ENCODE peak calls at places on chromosomes 3 and 15, in seven cellular contexts. G is astrocyte of the spinal cord; H is WERI-Rb-1; J is cardiac muscle cell; S is psoas muscle; T is AG09309; Y is CD4-positive, alpha-beta T cell. R is an unnamed sample.

GRCh38 chr3:118000219-118000618 is 1034.4 kb downstream of the IGSF11 start:
- DNase-seq in Y (no peak), T (no peak), G (no peak), H (no peak), J (no peak), S (no peak), R (no peak)

GRCh38 chr15:48802867-48803266 is 8.0 kb downstream of the CEP152 start:
- DNase-seq in S (no peak), Y (no peak), G (peak), T (peak), J (peak), H (peak), R (no peak)

GRCh38 chr3:120526011-120526870 is 69.9 kb upstream of the NDUFB4 start:
- DNase-seq in Y (no peak), S (no peak), H (no peak), J (no peak), G (no peak), T (no peak), R (no peak)

GRCh38 chr3:127177226-127177625 is 15.7 kb upstream of the PRR23E start:
- DNase-seq in T (no peak), S (no peak), G (no peak), H (peak), J (peak), Y (no peak), R (no peak)

GRCh38 chr15:70289191-70289955 is 191.7 kb upstream of the TLE3 start:
- DNase-seq in S (no peak), J (peak), T (no peak), Y (no peak), H (no peak), G (no peak), R (no peak)

GRCh38 chr3:55090310-55090709 is 162.5 kb upstream of the LRTM1 start:
- DNase-seq in G (no peak), J (no peak), H (no peak), S (no peak), T (no peak), Y (no peak), R (no peak)

GRCh38 chr3:11390411-11391171 is 118.4 kb downstream of the ATG7 start:
- DNase-seq in G (peak), S (no peak), T (no peak), J (peak), Y (no peak), H (no peak), R (no peak)

GRCh38 chr3:129796146-129796545 is 97.4 kb downstream of the TMCC1 start:
- DNase-seq in J (no peak), Y (no peak), H (no peak), S (no peak), G (no peak), T (no peak), R (no peak)

GRCh38 chr15:90836296-90836871 is 32.0 kb upstream of the FURIN start:
- DNase-seq in Y (no peak), T (peak), J (peak), G (peak), H (no peak), S (no peak), R (no peak)

GRCh38 chr15:25790003-25790660 is 73.0 kb downstream of the ATP10A start:
- DNase-seq in G (peak), H (no peak), J (peak), S (no peak), T (peak), Y (no peak), R (no peak)

GRCh38 chr3:44584646-44585501 is at the start of gene ZNF660:
- DNase-seq in H (peak), G (peak), T (peak), Y (no peak), S (peak), J (peak), R (peak)

GRCh38 chr15:63283126-63283525 is 5.7 kb downstream of the APH1B start:
- DNase-seq in H (no peak), S (peak), Y (no peak), J (no peak), G (no peak), T (no peak), R (no peak)

GRCh38 chr3:42535981-42536784 is 33.7 kb downstream of the VIPR1 start:
- DNase-seq in T (no peak), Y (peak), H (peak), S (no peak), G (no peak), J (peak), R (peak)

GRCh38 chr3:139320551-139321309 is 23.1 kb upstream of the MRPS22 start:
- DNase-seq in Y (no peak), H (no peak), T (no peak), G (no peak), S (no peak), J (no peak), R (no peak)

GRCh38 chr3:17745301-17745700 is 2.9 kb upstream of the TBC1D5 start:
- DNase-seq in J (no peak), Y (no peak), S (no peak), T (no peak), G (no peak), H (no peak), R (no peak)

GRCh38 chr3:31053299-31053698 is 158.8 kb upstream of the GADL1 start:
- DNase-seq in G (no peak), S (no peak), T (no peak), H (no peak), J (no peak), Y (no peak), R (no peak)

GRCh38 chr3:9396301-9396631 is 1.1 kb upstream of the SETD5 start:
- DNase-seq in H (peak), G (peak), S (no peak), T (peak), Y (peak), J (no peak), R (peak)

GRCh38 chr3:43905157-43905556 is 214.4 kb downstream of the ABHD5 start:
- DNase-seq in G (no peak), T (no peak), Y (no peak), S (no peak), J (peak), H (no peak), R (no peak)

GRCh38 chr15:82530006-82530405 is 10.3 kb downstream of the RPS17 start:
- DNase-seq in G (no peak), H (no peak), T (no peak), Y (no peak), S (no peak), J (no peak), R (no peak)

GRCh38 chr3:134377896-134378295 is 3.6 kb upstream of the AMOTL2 start:
- DNase-seq in T (no peak), G (no peak), Y (no peak), H (no peak), S (no peak), J (no peak), R (no peak)

GRCh38 chr3:133895208-133896001 is at the start of gene RAB6B:
- DNase-seq in G (peak), J (peak), T (no peak), H (peak), S (no peak), Y (no peak), R (peak)

GRCh38 chr3:180223268-180223667 is 186.5 kb upstream of the PEX5L start:
- DNase-seq in Y (no peak), G (no peak), H (no peak), S (no peak), T (no peak), J (no peak), R (no peak)

GRCh38 chr15:68498076-68498475 is 66.1 kb upstream of the ITGA11 start:
- DNase-seq in S (no peak), Y (no peak), T (no peak), G (no peak), J (no peak), H (no peak), R (no peak)

GRCh38 chr3:13282986-13283876 is 136.9 kb downstream of the NUP210 start:
- DNase-seq in T (no peak), S (peak), H (peak), Y (no peak), G (no peak), J (no peak), R (peak)

GRCh38 chr15:71186971-71187960 is 72.0 kb downstream of the THSD4 start:
- DNase-seq in H (no peak), Y (no peak), J (no peak), S (no peak), T (no peak), G (no peak), R (no peak)

GRCh38 chr3:46102059-46102779 is 74.9 kb upstream of the XCR1 start:
- DNase-seq in Y (no peak), S (no peak), T (no peak), H (no peak), G (no peak), J (no peak), R (no peak)

GRCh38 chr3:99505200-99505599 is 133.2 kb upstream of the COL8A1 start:
- DNase-seq in H (no peak), S (no peak), T (no peak), Y (no peak), J (no peak), G (no peak), R (no peak)

GRCh38 chr15:70253461-70254156 is 155.9 kb upstream of the TLE3 start:
- DNase-seq in S (peak), J (no peak), G (no peak), Y (no peak), H (no peak), T (no peak), R (no peak)

GRCh38 chr3:34859741-34860140 is 779.6 kb upstream of the ARPP21 start:
- DNase-seq in T (no peak), Y (no peak), S (no peak), G (peak), H (no peak), J (peak), R (no peak)

GRCh38 chr3:64238971-64239667 is 13.9 kb upstream of the PRICKLE2 start:
- DNase-seq in H (peak), S (peak), T (peak), G (peak), J (peak), Y (no peak), R (peak)

GRCh38 chr3:192916455-192917257 is 1.0 kb downstream of the MB21D2 start:
- DNase-seq in S (peak), H (peak), G (peak), J (peak), Y (no peak), T (no peak), R (peak)
- TF ChIP-seq CTCF in S (peak), H (no peak), G (no peak), J (no peak), Y (no peak), T (peak), R (no peak)

GRCh38 chr3:4978259-4978965 is 825 bp upstream of the BHLHE40 start:
- DNase-seq in H (peak), S (peak), Y (peak), T (peak), J (peak), G (peak), R (peak)

GRCh38 chr3:4978966-4979400 is 254 bp upstream of the BHLHE40 start:
- DNase-seq in T (peak), H (peak), S (peak), Y (peak), G (peak), J (peak), R (peak)

GRCh38 chr3:4977889-4978258 is 1.4 kb upstream of the BHLHE40 start:
- DNase-seq in T (no peak), J (no peak), Y (no peak), H (no peak), G (no peak), S (no peak), R (no peak)

GRCh38 chr3:4976109-4976508 is 3.1 kb upstream of the BHLHE40 start:
- DNase-seq in H (peak), T (no peak), G (peak), Y (no peak), S (peak), J (peak), R (peak)

GRCh38 chr3:4977001-4977888 is 2.0 kb upstream of the BHLHE40 start:
- DNase-seq in G (peak), J (peak), Y (peak), T (no peak), S (peak), H (peak), R (no peak)
- TF ChIP-seq CTCF in G (peak), J (peak), Y (no peak), T (peak), S (no peak), H (no peak), R (no peak)

DNA sequence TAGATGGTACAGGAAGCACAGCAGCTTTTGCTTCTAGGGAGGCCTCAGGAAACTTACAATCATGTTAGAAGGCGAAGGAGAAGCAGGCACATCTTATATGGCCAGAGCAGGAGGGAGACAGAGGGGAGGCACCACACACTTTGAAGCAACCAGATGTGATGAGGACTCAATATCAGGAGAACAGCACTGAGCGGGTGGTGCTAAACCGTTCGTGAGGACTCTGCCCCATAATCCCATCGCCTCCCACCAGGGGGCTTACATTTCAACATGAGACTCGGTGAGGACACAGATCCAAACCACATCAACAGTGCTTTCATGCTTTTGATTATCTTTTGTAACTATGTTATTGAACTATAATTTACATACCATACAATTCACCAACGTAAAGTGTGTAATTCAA is 7.6 kb upstream of the TMEM44 start:
- DNase-seq in T (no peak), Y (peak), S (no peak), G (peak), H (peak), J (peak), R (peak)
- TF ChIP-seq CTCF in T (no peak), Y (peak), S (peak), G (peak), H (peak), J (peak), R (peak)

DNA sequence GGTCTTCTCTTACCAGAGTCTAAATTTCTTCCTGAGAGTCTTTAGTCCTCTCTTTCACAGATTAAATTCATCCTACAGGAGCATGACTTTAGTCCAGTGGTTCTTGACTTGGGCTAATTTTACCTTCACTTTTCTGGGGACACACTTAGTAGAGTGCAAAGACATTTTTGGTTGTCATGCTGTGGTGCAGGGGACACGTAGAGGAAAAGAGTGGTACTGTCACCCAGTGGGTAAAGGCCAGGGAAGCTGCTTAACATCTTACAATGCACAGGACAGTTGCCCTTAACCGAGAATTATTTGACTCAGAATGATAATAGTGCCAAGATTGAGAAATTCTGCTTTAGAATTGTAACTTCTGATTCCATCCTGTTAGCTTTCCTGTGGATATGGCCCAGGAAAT is 772.5 kb upstream of the GRM7 start:
- DNase-seq in H (no peak), T (no peak), G (no peak), J (no peak), S (no peak), Y (no peak), R (no peak)
- TF ChIP-seq CTCF in H (no peak), T (no peak), G (no peak), J (no peak), S (no peak), Y (no peak), R (no peak)

GRCh38 chr15:31459011-31459748 is 132.5 kb downstream of the KLF13 start:
- DNase-seq in J (no peak), S (no peak), T (no peak), H (no peak), Y (no peak), G (no peak), R (no peak)

GRCh38 chr15:31464216-31465082 is 137.8 kb downstream of the KLF13 start:
- DNase-seq in Y (no peak), G (no peak), T (no peak), H (no peak), J (no peak), S (no peak), R (no peak)

GRCh38 chr15:31463521-31464102 is 137.0 kb downstream of the KLF13 start:
- DNase-seq in Y (no peak), T (no peak), J (no peak), G (no peak), H (no peak), S (no peak), R (no peak)

GRCh38 chr15:31461375-31461774 is 134.7 kb downstream of the KLF13 start:
- DNase-seq in T (no peak), H (no peak), J (no peak), S (no peak), G (no peak), Y (no peak), R (no peak)

DNA sequence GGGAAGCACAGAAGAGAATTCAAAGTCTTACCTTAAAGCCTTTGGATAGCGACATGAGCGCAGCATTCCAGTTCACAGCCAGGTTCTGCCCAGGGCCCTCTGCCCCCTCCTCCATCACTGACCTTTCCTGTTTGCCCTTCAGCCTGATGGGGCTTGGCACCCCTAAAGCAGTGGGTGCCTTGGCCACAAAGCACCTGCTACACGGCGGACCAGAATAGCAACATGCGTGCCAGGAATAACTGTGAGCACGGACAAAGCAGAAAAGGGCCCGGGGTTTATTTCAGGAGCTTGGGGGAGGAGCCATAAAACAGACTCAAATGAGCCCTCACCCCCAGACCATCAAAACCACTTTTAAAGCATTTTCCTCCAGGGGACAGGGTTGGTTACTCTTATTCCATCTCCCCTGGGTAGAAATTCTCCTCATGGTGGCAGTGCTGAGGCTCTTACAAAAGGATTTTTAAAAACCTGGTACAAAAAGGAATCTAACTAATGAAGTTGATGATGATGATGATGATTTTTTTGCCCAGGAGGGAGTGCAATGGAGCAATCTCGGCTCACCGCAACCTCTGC is 135.4 kb downstream of the KLF13 start:
- DNase-seq in S (no peak), T (no peak), H (no peak), Y (no peak), G (no peak), J (no peak), R (no peak)
- TF ChIP-seq CTCF in S (no peak), T (peak), H (no peak), Y (no peak), G (peak), J (peak), R (no peak)

R was measured in glutamatergic neuron.